ENCODE peak calls at places on chromosomes 6 and 20, in six cellular contexts. G is sigmoid colon, Y is heart left ventricle, K is HepG2, V is HCT116, F is Peyer's patch. H is an unnamed sample.
A peak's percentile ranks its signal among the peaks of the same experiment; 100 is the strongest.

GRCh38 chr6:159357211-159357920 is 188.2 kb downstream of the FNDC1 start:
- DNase-seq in V (no peak), K (no peak), Y (no peak), G (no peak), F (no peak), H (no peak)

GRCh38 chr20:51195990-51196389 is 173.1 kb upstream of the KCNG1 start:
- DNase-seq in K (no peak), Y (no peak), G (no peak), F (no peak), V (no peak), H (no peak)

GRCh38 chr6:119552016-119552415 is 202.5 kb upstream of the MAN1A1 start:
- DNase-seq in Y (no peak), V (no peak), K (no peak), G (no peak), F (no peak), H (no peak)

GRCh38 chr6:138538390-138539031 is 39.2 kb upstream of the NHSL1 start:
- DNase-seq in V (no peak), Y (peak; percentile 42), G (peak; percentile 70), K (peak; percentile 86), F (no peak), H (no peak)

GRCh38 chr6:91268941-91269340 is 682.1 kb upstream of the MAP3K7 start:
- DNase-seq in K (no peak), Y (no peak), V (no peak), G (no peak), F (no peak), H (no peak)

GRCh38 chr6:131660195-131660594 is 23.1 kb downstream of the ENPP3 start:
- DNase-seq in Y (no peak), G (no peak), V (peak; percentile 45), F (no peak), K (no peak), H (no peak)

GRCh38 chr6:5645903-5646302 is 360.8 kb downstream of the NRN1 start:
- DNase-seq in Y (no peak), V (no peak), K (no peak), F (no peak), G (no peak), H (no peak)

GRCh38 chr6:13534536-13534935 is 39.9 kb upstream of the SIRT5 start:
- DNase-seq in Y (no peak), G (no peak), F (no peak), V (no peak), K (no peak), H (no peak)

DNA sequence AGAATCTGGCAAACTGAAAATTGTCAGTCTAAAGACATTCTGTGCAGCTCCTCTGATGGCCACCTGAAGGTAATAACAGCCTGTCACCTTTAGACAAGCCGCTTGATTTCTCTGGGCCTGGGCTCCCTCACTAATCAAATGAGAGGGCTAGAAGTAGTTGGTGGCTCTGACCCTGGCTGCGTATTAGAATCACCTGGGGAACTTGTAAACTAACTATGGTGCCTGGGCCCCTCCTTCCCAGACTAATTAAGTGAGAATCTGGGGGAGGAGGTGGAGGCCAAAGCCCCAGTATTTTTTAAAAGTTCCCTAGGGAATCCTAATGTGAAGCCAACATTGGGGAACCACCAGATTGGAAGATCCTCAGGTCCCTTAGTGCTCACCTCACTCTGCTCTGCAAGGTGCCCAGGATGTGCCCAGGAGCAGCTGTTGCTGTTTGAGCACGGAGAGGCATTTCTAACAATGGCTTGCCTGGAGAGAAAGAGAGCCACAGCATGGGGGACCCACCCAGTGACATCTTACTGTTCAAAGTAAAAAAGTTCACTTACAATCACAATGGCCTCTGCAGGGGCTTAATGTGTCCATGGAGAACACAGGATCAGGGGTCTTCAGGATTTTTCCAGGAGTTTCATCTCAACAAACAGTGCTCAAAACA is 121.8 kb upstream of the ARID1B start:
- DNase-seq in F (no peak), V (no peak), Y (no peak), G (no peak), K (no peak), H (no peak)
- H3K4me3 ChIP-seq in F (no peak overlapping the region), V (no peak overlapping the region), Y (no peak overlapping the region), G (no peak overlapping the region), K (no peak overlapping the region), H (no peak overlapping the region)

GRCh38 chr6:1767481-1768246 is 157.9 kb downstream of the FOXC1 start:
- DNase-seq in V (no peak), F (no peak), Y (peak; percentile 33), G (no peak), K (no peak), H (no peak)

GRCh38 chr6:1765160-1765900 is 155.6 kb downstream of the FOXC1 start:
- DNase-seq in G (no peak), K (no peak), F (no peak), V (no peak), Y (no peak), H (no peak)

GRCh38 chr6:1764584-1764983 is 154.9 kb downstream of the FOXC1 start:
- DNase-seq in K (no peak), V (no peak), F (no peak), Y (no peak), G (no peak), H (no peak)

GRCh38 chr6:1763411-1763810 is 153.7 kb downstream of the FOXC1 start:
- DNase-seq in G (no peak), V (no peak), F (no peak), K (no peak), Y (no peak), H (no peak)

DNA sequence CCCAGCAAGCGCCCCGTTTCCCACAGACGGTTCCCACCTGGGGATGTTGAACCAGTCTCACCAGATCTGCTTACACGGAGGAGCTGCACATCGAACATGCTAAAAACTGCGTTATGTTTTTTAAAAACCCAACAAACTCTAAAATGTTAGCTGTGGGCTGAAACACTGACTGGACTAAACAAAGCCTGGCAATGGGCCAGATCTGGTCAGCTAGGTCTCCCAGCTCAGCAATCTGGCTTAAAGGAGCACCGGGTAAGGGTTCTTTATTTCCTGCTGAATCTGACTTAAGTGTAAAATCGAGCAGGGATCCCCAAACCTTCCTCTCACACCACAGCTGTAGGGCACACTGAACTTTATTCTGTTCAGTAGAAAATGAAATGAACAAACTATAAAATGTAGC is 156.9 kb downstream of the FOXC1 start:
- DNase-seq in K (no peak), G (no peak), Y (peak; percentile 71), V (no peak), F (no peak), H (no peak)
- H3K4me1 ChIP-seq in K (peaks cover 15% of the 10 kb centered on the region), G (peaks cover 5% of the 10 kb centered on the region), Y (peaks cover 20% of the 10 kb centered on the region), V (peaks cover 21% of the 10 kb centered on the region), F (no peaks in the 10 kb centered on the region), H (no peaks in the 10 kb centered on the region)

GRCh38 chr20:58763076-58763475 is 70.5 kb downstream of the NPEPL1 start:
- DNase-seq in V (no peak), K (no peak), F (no peak), Y (no peak), G (no peak), H (no peak)
- TF ChIP-seq POLR2A in V (no peak), K (no peak), F (no peak), Y (no peak), G (no peak), H (no peak)

DNA sequence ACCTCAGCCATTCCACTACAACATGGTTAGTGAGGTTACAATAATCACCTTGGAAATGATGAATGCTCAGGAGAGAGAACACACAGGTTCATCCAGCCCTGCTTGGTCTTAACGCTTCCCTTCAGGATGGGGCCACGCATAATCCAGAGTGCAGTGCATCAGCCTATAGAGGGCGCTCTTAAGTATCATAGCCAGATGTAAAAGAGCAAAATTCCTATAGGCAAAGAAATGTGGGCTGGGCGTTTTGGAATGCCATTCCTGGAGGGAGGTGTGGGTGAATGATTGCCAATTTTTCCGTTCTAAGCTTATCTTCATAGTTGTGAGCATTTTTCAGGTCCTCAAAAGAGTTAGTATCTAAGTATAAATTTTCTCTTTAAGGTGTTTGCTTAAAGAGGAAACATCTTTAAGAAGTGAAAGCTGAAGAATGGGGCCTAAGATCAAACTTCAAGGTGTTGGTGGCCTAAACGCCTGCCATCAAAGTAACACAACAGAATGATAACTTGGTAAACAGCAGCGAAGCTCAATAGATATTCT is 1.8 kb downstream of the RIPOR2 start:
- DNase-seq in K (peak; percentile 43), V (peak; percentile 57), Y (no peak), G (no peak), F (no peak), H (no peak)
- H3K4me3 ChIP-seq in K (no peak overlapping the region), V (no peak overlapping the region), Y (peak overlapping the region; percentile 58), G (no peak overlapping the region), F (peak overlapping the region; percentile 45), H (no peak overlapping the region)

GRCh38 chr6:126175251-126175650 is 164.7 kb upstream of the CENPW start:
- DNase-seq in G (no peak), K (no peak), Y (no peak), V (no peak), F (no peak), H (no peak)
- H3K4me1 ChIP-seq in G (peaks cover 3% of the 10 kb centered on the region), K (no peaks in the 10 kb centered on the region), Y (no peaks in the 10 kb centered on the region), V (peaks cover 2% of the 10 kb centered on the region), F (no peaks in the 10 kb centered on the region), H (no peaks in the 10 kb centered on the region)

GRCh38 chr6:166956444-166957086 is at the start of gene RNASET2:
- DNase-seq in V (peak; percentile 64), K (peak; percentile 88), G (peak; percentile 98), F (peak; percentile 100), Y (peak; percentile 98), H (peak; percentile 96)
- TF ChIP-seq POLR2A in V (peak; percentile 62), K (no peak), G (peak; percentile 84), F (peak; percentile 89), Y (no peak), H (peak; percentile 55)